ENCODE peak calls at places on chromosome 3, in ten cellular contexts. G, F, L, J, O, A, Y, R, K and M are unnamed samples.

GRCh38 chr3:185677146-185677829 is 91.2 kb downstream of the SENP2 start:
- DNase-seq in R (no peak), A (no peak), F (no peak), G (no peak), O (no peak), L (peak), J (no peak), K (no peak), Y (no peak), M (no peak)

GRCh38 chr3:55676643-55677042 is 189.5 kb upstream of the WNT5A start:
- DNase-seq in L (no peak), A (no peak), O (no peak), F (no peak), R (no peak), K (no peak), G (no peak), Y (no peak), J (no peak), M (no peak)

GRCh38 chr3:59237121-59237520 is 187.3 kb upstream of the CFAP20DC start:
- DNase-seq in O (no peak), A (no peak), L (no peak), K (no peak), J (no peak), R (no peak), Y (no peak), F (no peak), G (no peak), M (no peak)

GRCh38 chr3:41690766-41691563 is 270.9 kb downstream of the ULK4 start:
- DNase-seq in R (no peak), J (no peak), Y (no peak), O (no peak), K (no peak), G (no peak), F (no peak), L (no peak), A (no peak), M (no peak)

GRCh38 chr3:149989307-149989706 is 18.6 kb upstream of the PFN2 start:
- DNase-seq in J (no peak), F (no peak), R (no peak), A (no peak), K (no peak), O (no peak), L (no peak), Y (no peak), G (no peak), M (no peak)

GRCh38 chr3:30766522-30766921 is 127.9 kb downstream of the GADL1 start:
- DNase-seq in K (no peak), O (no peak), R (no peak), G (no peak), A (no peak), F (no peak), J (no peak), Y (no peak), L (no peak), M (no peak)

GRCh38 chr3:9861626-9862130 is 17.9 kb upstream of the RPUSD3 start:
- DNase-seq in A (no peak), G (no peak), K (no peak), Y (no peak), L (no peak), R (no peak), F (no peak), O (no peak), J (no peak), M (no peak)

GRCh38 chr3:36734742-36735141 is 29.6 kb downstream of the DCLK3 start:
- DNase-seq in A (no peak), R (no peak), J (no peak), O (no peak), Y (no peak), K (no peak), G (no peak), F (no peak), L (no peak), M (no peak)

GRCh38 chr3:176349706-176350105 is 847.6 kb downstream of the TBL1XR1 start:
- DNase-seq in Y (no peak), O (no peak), J (no peak), R (no peak), K (no peak), A (no peak), G (no peak), L (no peak), F (no peak), M (no peak)

GRCh38 chr3:119427669-119428068 is 35.7 kb downstream of the TMEM39A start:
- DNase-seq in Y (no peak), L (no peak), J (no peak), K (no peak), R (no peak), F (no peak), A (no peak), O (no peak), G (no peak), M (no peak)

GRCh38 chr3:177131927-177132636 is 65.2 kb downstream of the TBL1XR1 start:
- DNase-seq in R (no peak), O (no peak), L (no peak), J (no peak), K (no peak), A (no peak), G (no peak), F (no peak), Y (no peak), M (no peak)

GRCh38 chr3:157127268-157127667 is 32.7 kb downstream of the CCNL1 start:
- DNase-seq in Y (no peak), F (no peak), G (no peak), J (no peak), A (no peak), K (no peak), R (no peak), O (no peak), L (no peak), M (no peak)

GRCh38 chr3:38588995-38589937 is 60.2 kb downstream of the SCN5A start:
- DNase-seq in J (no peak), G (no peak), Y (no peak), R (no peak), A (no peak), O (no peak), K (peak), F (no peak), L (no peak), M (no peak)

GRCh38 chr3:172750368-172751187 is at the start of gene ECT2:
- DNase-seq in L (peak), J (peak), G (peak), A (peak), F (peak), K (peak), O (peak), R (peak), Y (peak), M (peak)

GRCh38 chr3:73270839-73271483 is 209.5 kb downstream of the EBLN2 start:
- DNase-seq in Y (no peak), J (no peak), O (no peak), F (no peak), R (no peak), L (no peak), G (no peak), A (no peak), K (no peak), M (no peak)

GRCh38 chr3:4766716-4767499 is 212.3 kb upstream of the BHLHE40 start:
- DNase-seq in F (no peak), L (no peak), A (no peak), K (no peak), G (no peak), Y (no peak), J (no peak), R (no peak), O (no peak), M (no peak)

GRCh38 chr3:165523801-165524200 is 313.4 kb downstream of the BCHE start:
- DNase-seq in J (no peak), G (no peak), L (no peak), O (no peak), K (no peak), F (no peak), R (no peak), A (no peak), Y (no peak), M (no peak)